ENCODE peak calls at places on chromosomes 2 and 18, in five cellular contexts. B, Q, P, C and D are unnamed samples.

GRCh38 chr2:74806913-74807312 is 27.0 kb upstream of the HK2 start:
- DNase-seq in B (no peak), P (no peak), C (no peak), Q (no peak), D (no peak)

GRCh38 chr2:240250985-240251847 is 110.8 kb upstream of the OTOS start:
- DNase-seq in C (peak; percentile 77), B (peak; percentile 90), Q (peak; percentile 87), P (peak; percentile 8), D (peak; percentile 46)

GRCh38 chr2:222440670-222441422 is 16.5 kb downstream of the SGPP2 start:
- DNase-seq in C (no peak), B (no peak), Q (no peak), P (no peak), D (peak; percentile 50)

GRCh38 chr2:219490186-219490585 is 8.5 kb upstream of the GMPPA start:
- DNase-seq in B (no peak), C (no peak), P (no peak), Q (no peak), D (no peak)

GRCh38 chr2:196329959-196330358 is 158.6 kb upstream of the STK17B start:
- DNase-seq in Q (no peak), B (no peak), C (no peak), P (no peak), D (no peak)

GRCh38 chr2:46876741-46877384 is 38.7 kb downstream of the MCFD2 start:
- DNase-seq in C (peak; percentile 83), Q (peak; percentile 46), P (no peak), B (peak; percentile 24), D (peak; percentile 59)

GRCh38 chr2:241932895-241933174 is 63.3 kb downstream of the RTP5 start:
- DNase-seq in P (no peak), B (peak; percentile 72), C (no peak), Q (no peak), D (no peak)

GRCh38 chr18:27004056-27004829 is 138.7 kb upstream of the AQP4 start:
- DNase-seq in B (no peak), C (peak; percentile 2), P (no peak), Q (no peak), D (no peak)

GRCh38 chr2:229179598-229179997 is 91.5 kb downstream of the PID1 start:
- DNase-seq in C (no peak), B (no peak), Q (no peak), P (no peak), D (no peak)

GRCh38 chr18:73839441-73839840 is 308.2 kb downstream of the FBXO15 start:
- DNase-seq in C (no peak), B (no peak), P (no peak), Q (no peak), D (no peak)

GRCh38 chr18:73840319-73841065 is 307.1 kb downstream of the FBXO15 start:
- DNase-seq in Q (no peak), B (no peak), C (no peak), P (no peak), D (no peak)

GRCh38 chr18:73842795-73843394 is 304.7 kb downstream of the FBXO15 start:
- DNase-seq in P (peak; percentile 29), C (peak; percentile 4), Q (peak; percentile 22), B (no peak), D (no peak)

DNA sequence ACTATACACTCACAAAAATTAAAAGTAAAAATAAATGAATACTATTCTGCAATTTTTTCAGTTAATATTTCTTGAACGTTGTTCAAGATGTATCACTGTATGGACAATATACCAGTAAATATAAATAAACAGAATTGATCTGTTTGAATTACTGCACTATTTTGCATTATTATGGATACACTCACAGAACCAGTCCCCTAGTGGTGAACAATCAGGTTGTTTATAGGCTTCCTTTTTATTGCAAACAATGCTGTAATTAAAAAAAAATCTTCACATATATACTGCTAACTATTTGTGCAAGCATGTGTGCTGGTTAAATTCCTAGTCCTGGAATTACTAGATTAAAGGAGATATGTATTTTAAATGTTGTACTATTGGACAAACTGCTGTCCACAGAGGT is 306.0 kb downstream of the FBXO15 start:
- DNase-seq in Q (no peak), P (no peak), C (no peak), B (no peak), D (no peak)
- TF ChIP-seq CTCF in Q (no peak), P (no peak), C (no peak), B (no peak), D (peak; percentile 35)

GRCh38 chr2:86808315-86809161 is 17.8 kb upstream of the CD8A start:
- DNase-seq in P (peak; percentile 97), B (peak; percentile 80), C (peak; percentile 84), Q (peak; percentile 73), D (peak; percentile 6)
- H3K4me3 ChIP-seq in P (peak overlapping the region; percentile 78), B (peak overlapping the region; percentile 43), C (peak overlapping the region; percentile 50), Q (peak overlapping the region; percentile 44), D (peak overlapping the region; percentile 25)

GRCh38 chr2:85549095-85549494 is 10.1 kb downstream of the MAT2A start:
- DNase-seq in B (no peak), C (no peak), P (no peak), Q (no peak), D (no peak)

GRCh38 chr2:85547089-85547858 is 8.3 kb downstream of the MAT2A start:
- DNase-seq in Q (no peak), C (no peak), P (no peak), B (no peak), D (no peak)

GRCh38 chr2:85548608-85548900 is 9.6 kb downstream of the MAT2A start:
- DNase-seq in B (no peak), Q (no peak), C (no peak), P (no peak), D (no peak)

GRCh38 chr2:85549826-85550225 is 10.9 kb downstream of the MAT2A start:
- DNase-seq in P (no peak), C (no peak), Q (no peak), B (peak; percentile 29), D (peak; percentile 81)

DNA sequence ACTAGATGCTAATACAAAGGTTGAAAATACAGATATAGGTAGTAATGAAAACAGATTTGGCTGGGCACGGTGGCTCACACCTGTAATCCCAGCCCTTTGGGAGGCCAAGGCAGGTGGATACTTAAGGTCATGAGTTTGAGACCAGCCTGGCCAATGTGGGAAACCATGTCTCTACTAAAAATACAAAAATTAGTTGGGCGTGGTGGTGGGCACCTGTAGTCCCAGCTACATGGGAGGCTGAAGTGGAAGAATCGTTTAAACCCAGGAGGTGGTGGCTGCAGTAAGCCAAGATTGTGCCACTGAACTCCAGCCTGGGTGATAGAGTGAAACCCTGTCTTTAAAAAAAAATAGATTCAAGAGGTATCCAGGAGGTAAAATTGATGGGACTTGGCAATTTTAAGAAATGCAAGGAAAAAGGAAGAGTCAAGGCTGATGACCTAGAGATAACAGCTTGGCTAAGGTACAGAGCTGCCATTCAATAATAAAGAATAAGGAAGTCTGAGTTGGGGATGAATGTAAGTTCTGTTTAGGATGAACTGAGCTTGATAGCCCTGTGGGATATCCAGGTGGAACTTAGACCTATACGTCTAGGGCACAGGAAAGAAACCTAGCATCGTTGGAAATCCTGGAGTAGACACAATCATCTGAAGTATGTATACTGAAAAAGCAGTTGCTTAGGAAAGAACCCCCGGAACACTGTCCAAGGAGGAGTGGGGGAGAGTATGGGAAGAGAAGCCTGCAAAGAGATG is 9.1 kb downstream of the MAT2A start:
- DNase-seq in B (no peak), C (no peak), P (no peak), Q (no peak), D (no peak)
- H3K36me3 ChIP-seq in B (no peaks in the 10 kb centered on the region), C (peaks cover 16% of the 10 kb centered on the region), P (peaks cover 34% of the 10 kb centered on the region), Q (peaks cover 29% of the 10 kb centered on the region), D (peaks cover 19% of the 10 kb centered on the region)

GRCh38 chr2:62662131-62662530 is 43.4 kb upstream of the EHBP1 start:
- DNase-seq in P (no peak), B (no peak), C (no peak), Q (no peak), D (no peak)

GRCh38 chr2:62663443-62663842 is 42.1 kb upstream of the EHBP1 start:
- DNase-seq in P (no peak), Q (no peak), B (peak; percentile 49), C (no peak), D (peak; percentile 96)

GRCh38 chr2:62662548-62662947 is 43.0 kb upstream of the EHBP1 start:
- DNase-seq in P (no peak), C (no peak), Q (no peak), B (no peak), D (no peak)

GRCh38 chr2:62665446-62665845 is 40.1 kb upstream of the EHBP1 start:
- DNase-seq in Q (no peak), B (no peak), P (no peak), C (no peak), D (no peak)

GRCh38 chr2:62663920-62664319 is 41.6 kb upstream of the EHBP1 start:
- DNase-seq in Q (no peak), C (no peak), B (no peak), P (no peak), D (no peak)
- TF ChIP-seq CTCF in Q (no peak), C (no peak), B (no peak), P (no peak), D (no peak)

DNA sequence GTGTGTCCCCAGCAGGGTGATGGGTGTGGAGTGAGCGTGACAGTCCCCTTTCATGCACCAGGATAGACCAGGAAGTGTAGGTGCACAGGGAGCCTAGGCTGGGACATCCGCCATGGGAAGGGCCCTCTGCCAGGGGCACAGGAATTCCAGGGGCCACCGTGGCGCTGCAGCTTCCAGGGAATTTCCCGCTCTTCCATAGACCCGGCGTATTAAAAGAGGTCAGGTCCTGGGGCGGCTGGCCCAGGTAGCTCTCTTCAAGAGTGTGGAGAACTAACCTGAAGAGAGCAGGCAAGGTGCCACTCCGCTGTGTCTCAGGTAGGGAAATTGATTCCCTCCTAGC is 42.0 kb downstream of the ATP6V1C2 start:
- DNase-seq in C (no peak), B (no peak), P (no peak), Q (no peak), D (no peak)
- H3K4me3 ChIP-seq in C (no peak overlapping the region), B (no peak overlapping the region), P (no peak overlapping the region), Q (no peak overlapping the region), D (no peak overlapping the region)

GRCh38 chr2:28905533-28905932 is 11.1 kb downstream of the WDR43 start:
- DNase-seq in P (no peak), B (no peak), C (no peak), Q (no peak), D (no peak)

GRCh38 chr2:28908172-28908571 is 13.7 kb downstream of the WDR43 start:
- DNase-seq in B (no peak), Q (no peak), C (no peak), P (no peak), D (no peak)

GRCh38 chr2:28904802-28905499 is 10.5 kb downstream of the WDR43 start:
- DNase-seq in C (no peak), B (no peak), P (no peak), Q (no peak), D (no peak)

GRCh38 chr2:28906821-28907220 is 12.4 kb downstream of the WDR43 start:
- DNase-seq in B (no peak), P (no peak), C (no peak), Q (no peak), D (no peak)

DNA sequence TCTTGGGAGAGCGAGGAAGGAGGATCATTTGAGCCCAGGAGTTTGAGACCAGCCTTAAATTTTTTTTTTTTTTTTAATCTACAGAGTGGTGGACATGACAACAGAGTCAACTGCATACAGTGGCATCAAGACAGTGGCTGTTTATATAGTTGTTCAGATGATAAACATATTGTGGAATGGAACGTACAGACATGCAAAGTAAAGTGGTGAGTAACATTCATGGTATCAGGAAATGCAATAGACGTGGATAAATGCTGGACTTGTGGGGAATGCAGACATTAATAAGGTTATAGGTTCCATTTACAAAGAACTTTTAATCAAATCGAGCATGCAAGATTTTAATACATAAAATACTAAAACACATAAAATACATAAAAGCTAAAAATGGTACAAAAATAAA is 11.9 kb downstream of the WDR43 start:
- DNase-seq in B (no peak), Q (no peak), C (no peak), P (no peak), D (no peak)
- H3K36me3 ChIP-seq in B (no peaks in the 10 kb centered on the region), Q (peaks cover 92% of the 10 kb centered on the region), C (peaks cover 44% of the 10 kb centered on the region), P (peaks cover 34% of the 10 kb centered on the region), D (peaks cover 20% of the 10 kb centered on the region)